ENCODE peak calls at places on chromosome 3, in ten cellular contexts. C is natural killer cell treated with Interleukin-12 subunit alpha and Interleukin-12 subunit beta and Interleukin-15 and Interleukin-18, amount 100 ng/mL, for 72 hours; M is GM20000; G is stimulated activated CD8-positive, alpha-beta memory T cell treated with anti-CD3 and anti-CD28 coated beads, Interleukin-12 subunit alpha, Interleukin-12 subunit beta, amount 100 ng/mL, for 4 hours; E is substantia nigra; X is NCI-H1092 treated with DMSO at 0.1 percent for 48 hours; F is sciatic nerve; H is NCI-H226; O is Panc1; Z is CD8-positive, alpha-beta T cell. K is an unnamed sample.
A peak's percentile ranks its signal among the peaks of the same experiment; 100 is the strongest.

GRCh38 chr3:71585891-71586809 is 2.6 kb upstream of the FOXP1 start:
- DNase-seq in G (no peak), C (no peak), X (peak; percentile 12), O (peak; percentile 5), E (no peak), H (no peak), M (peak; percentile 30), F (no peak), Z (peak; percentile 29), K (peak; percentile 52)

GRCh38 chr3:8931342-8931741 is 31.9 kb downstream of the RAD18 start:
- DNase-seq in F (no peak), C (no peak), Z (no peak), E (no peak), G (no peak), H (no peak), X (no peak), O (no peak), M (no peak), K (no peak)

GRCh38 chr3:160090653-160091052 is 102.0 kb downstream of the IL12A start:
- DNase-seq in Z (no peak), M (no peak), G (no peak), H (no peak), O (no peak), C (no peak), F (no peak), X (no peak), E (no peak), K (no peak)

GRCh38 chr3:78462021-78462420 is 1305.8 kb downstream of the ROBO1 start:
- DNase-seq in Z (no peak), O (no peak), X (no peak), C (no peak), F (no peak), G (no peak), M (no peak), E (no peak), H (no peak), K (no peak)

GRCh38 chr3:61778095-61778494 is 216.7 kb downstream of the PTPRG start:
- DNase-seq in X (no peak), Z (no peak), F (no peak), E (no peak), H (no peak), M (no peak), C (no peak), O (no peak), G (no peak), K (no peak)

GRCh38 chr3:44065741-44066140 is 175.9 kb upstream of the TOPAZ1 start:
- DNase-seq in H (no peak), Z (no peak), C (no peak), X (peak; percentile 69), E (no peak), F (no peak), O (no peak), M (no peak), G (no peak), K (no peak)

GRCh38 chr3:143436231-143436930 is 316.8 kb downstream of the CHST2 start:
- DNase-seq in H (no peak), C (no peak), X (no peak), F (no peak), O (no peak), M (no peak), E (no peak), G (no peak), Z (no peak), K (no peak)

GRCh38 chr3:99938270-99938955 is 120.8 kb downstream of the CMSS1 start:
- DNase-seq in F (no peak), G (no peak), C (no peak), H (no peak), Z (no peak), X (no peak), O (no peak), E (no peak), M (peak; percentile 24), K (no peak)

GRCh38 chr3:193016437-193016887 is 98.8 kb upstream of the MB21D2 start:
- DNase-seq in M (no peak), Z (no peak), E (no peak), G (no peak), C (no peak), F (no peak), X (peak; percentile 91), O (no peak), H (peak; percentile 47), K (no peak)

GRCh38 chr3:53688066-53688465 is 158.2 kb downstream of the CHDH start:
- DNase-seq in H (no peak), M (no peak), X (no peak), C (no peak), Z (no peak), O (no peak), G (no peak), E (no peak), F (no peak), K (no peak)

GRCh38 chr3:9233101-9233500 is 16.3 kb downstream of the SRGAP3 start:
- DNase-seq in C (no peak), Z (no peak), H (no peak), O (no peak), F (no peak), M (no peak), G (no peak), E (no peak), X (no peak), K (no peak)

GRCh38 chr3:172317984-172318383 is 130.3 kb downstream of the GHSR start:
- DNase-seq in X (no peak), G (no peak), C (no peak), Z (no peak), M (peak; percentile 29), F (peak; percentile 67), O (peak; percentile 61), H (peak; percentile 73), E (no peak), K (no peak)

GRCh38 chr3:11370961-11371360 is 98.8 kb downstream of the ATG7 start:
- DNase-seq in O (no peak), Z (no peak), F (no peak), H (no peak), X (no peak), C (no peak), E (no peak), G (no peak), M (no peak), K (no peak)

GRCh38 chr3:115233021-115233420 is 85.9 kb upstream of the ZBTB20 start:
- DNase-seq in C (no peak), Z (no peak), M (no peak), G (no peak), E (no peak), O (no peak), F (no peak), X (no peak), H (no peak), K (no peak)

GRCh38 chr3:147507638-147508286 is 98.6 kb downstream of the ZIC1 start:
- DNase-seq in Z (no peak), E (no peak), C (no peak), F (no peak), O (no peak), M (no peak), X (no peak), G (no peak), H (no peak), K (no peak)

GRCh38 chr3:178754852-178755510 is 218.7 kb downstream of the KCNMB2 start:
- DNase-seq in M (no peak), Z (no peak), G (no peak), O (no peak), H (no peak), X (no peak), E (no peak), C (no peak), F (no peak), K (no peak)

GRCh38 chr3:32045091-32045964 is 61.1 kb upstream of the GPD1L start:
- DNase-seq in F (no peak), H (peak; percentile 62), Z (no peak), E (no peak), X (peak; percentile 76), M (no peak), G (no peak), C (no peak), O (peak; percentile 59), K (no peak)

GRCh38 chr3:48594431-48595049 is 589 bp downstream of the COL7A1 start:
- DNase-seq in F (no peak), X (no peak), G (no peak), Z (peak; percentile 20), E (no peak), H (no peak), C (peak; percentile 54), O (no peak), M (no peak), K (no peak)

GRCh38 chr3:82814660-82815059 is 1053.2 kb upstream of the GBE1 start:
- DNase-seq in Z (no peak), X (no peak), F (no peak), G (no peak), H (no peak), E (no peak), C (no peak), M (no peak), O (no peak), K (no peak)

GRCh38 chr3:113441051-113441770 is at the start of gene CFAP44:
- DNase-seq in F (peak; percentile 88), E (peak; percentile 74), C (peak; percentile 80), G (peak; percentile 40), O (no peak), X (no peak), M (peak; percentile 53), Z (peak; percentile 53), H (peak; percentile 53), K (peak; percentile 23)

GRCh38 chr3:25441234-25441856 is 13.3 kb downstream of the RARB start:
- DNase-seq in C (no peak), O (peak; percentile 8), M (peak; percentile 15), Z (no peak), F (no peak), G (no peak), X (no peak), E (no peak), H (no peak), K (no peak)

GRCh38 chr3:138442433-138442832 is 8.0 kb downstream of the ESYT3 start:
- DNase-seq in C (no peak), X (no peak), G (no peak), O (no peak), Z (no peak), F (no peak), H (peak; percentile 82), E (no peak), M (no peak), K (no peak)

GRCh38 chr3:185552358-185552877 is at the start of gene LIPH:
- DNase-seq in X (no peak), G (no peak), H (no peak), F (no peak), C (no peak), E (no peak), Z (no peak), O (peak; percentile 89), M (peak; percentile 49), K (no peak)

GRCh38 chr3:188037965-188038581 is 115.9 kb upstream of the LPP start:
- DNase-seq in H (peak; percentile 58), X (no peak), C (no peak), Z (no peak), M (no peak), G (no peak), E (no peak), O (no peak), F (no peak), K (no peak)

K was measured in naive thymus-derived CD4-positive, alpha-beta T cell.